ENCODE peak calls at places on chromosome 21, in four cellular contexts. T is mesenchymal stem cell, I is neural progenitor cell, S is fibroblast of lung. E is an unnamed sample.
A peak's percentile ranks its signal among the peaks of the same experiment; 100 is the strongest.

GRCh38 chr21:41796476-41797080 is 29.7 kb upstream of the RIPK4 start:
- DNase-seq in T (no peak), I (no peak), S (no peak), E (no peak)

GRCh38 chr21:42384999-42385398 is 10.9 kb downstream of the TMPRSS3 start:
- DNase-seq in T (no peak), I (no peak), S (no peak), E (no peak)

GRCh38 chr21:43639470-43640178 is 19.7 kb downstream of the HSF2BP start:
- DNase-seq in T (peak; percentile 88), I (no peak), S (peak; percentile 95), E (no peak)

GRCh38 chr21:46054447-46054846 is 43.5 kb upstream of the COL6A2 start:
- DNase-seq in T (no peak), I (peak; percentile 57), S (peak; percentile 55), E (no peak)

GRCh38 chr21:40047993-40048730 is 180.9 kb downstream of the PCP4 start:
- DNase-seq in T (no peak), I (no peak), S (no peak), E (no peak)

GRCh38 chr21:41147096-41147978 is 20.6 kb upstream of the BACE2 start:
- DNase-seq in T (no peak), I (peak; percentile 56), S (no peak), E (no peak)

GRCh38 chr21:28731700-28732321 is 260.9 kb downstream of the LTN1 start:
- DNase-seq in T (no peak), I (no peak), S (no peak), E (no peak)

GRCh38 chr21:41199588-41199987 is 31.6 kb downstream of the BACE2 start:
- DNase-seq in T (no peak), I (no peak), S (no peak), E (no peak)

GRCh38 chr21:46124926-46125845 is 27.3 kb downstream of the COL6A2 start:
- DNase-seq in T (no peak), I (no peak), S (no peak), E (no peak)

GRCh38 chr21:34034369-34035014 is 38.9 kb upstream of the MRPS6 start:
- DNase-seq in T (no peak), I (peak; percentile 23), S (no peak), E (no peak)

GRCh38 chr21:46080171-46081021 is 17.5 kb upstream of the COL6A2 start:
- DNase-seq in T (no peak), I (no peak), S (no peak), E (no peak)

GRCh38 chr21:44867999-44868700 is 5.3 kb downstream of the PTTG1IP start:
- DNase-seq in T (no peak), I (no peak), S (no peak), E (peak; percentile 59)
- H3K27ac ChIP-seq in T (peak overlapping the region; percentile 8), I (no peak overlapping the region), S (peak overlapping the region; percentile 95), E (peak overlapping the region; percentile 64)

GRCh38 chr21:35254006-35254751 is 205.1 kb upstream of the RUNX1 start:
- DNase-seq in T (peak; percentile 32), I (no peak), S (peak; percentile 93), E (no peak)
- H3K4me3 ChIP-seq in T (no peak overlapping the region), I (no peak overlapping the region), S (no peak overlapping the region), E (no peak overlapping the region)

GRCh38 chr21:38220270-38220737 is 36.5 kb upstream of the KCNJ15 start:
- DNase-seq in T (no peak), I (no peak), S (peak; percentile 19), E (no peak)

GRCh38 chr21:38223893-38224540 is 32.8 kb upstream of the KCNJ15 start:
- DNase-seq in T (peak; percentile 16), I (peak; percentile 42), S (peak; percentile 58), E (no peak)

GRCh38 chr21:38221594-38221993 is 35.2 kb upstream of the KCNJ15 start:
- DNase-seq in T (no peak), I (no peak), S (no peak), E (no peak)

DNA sequence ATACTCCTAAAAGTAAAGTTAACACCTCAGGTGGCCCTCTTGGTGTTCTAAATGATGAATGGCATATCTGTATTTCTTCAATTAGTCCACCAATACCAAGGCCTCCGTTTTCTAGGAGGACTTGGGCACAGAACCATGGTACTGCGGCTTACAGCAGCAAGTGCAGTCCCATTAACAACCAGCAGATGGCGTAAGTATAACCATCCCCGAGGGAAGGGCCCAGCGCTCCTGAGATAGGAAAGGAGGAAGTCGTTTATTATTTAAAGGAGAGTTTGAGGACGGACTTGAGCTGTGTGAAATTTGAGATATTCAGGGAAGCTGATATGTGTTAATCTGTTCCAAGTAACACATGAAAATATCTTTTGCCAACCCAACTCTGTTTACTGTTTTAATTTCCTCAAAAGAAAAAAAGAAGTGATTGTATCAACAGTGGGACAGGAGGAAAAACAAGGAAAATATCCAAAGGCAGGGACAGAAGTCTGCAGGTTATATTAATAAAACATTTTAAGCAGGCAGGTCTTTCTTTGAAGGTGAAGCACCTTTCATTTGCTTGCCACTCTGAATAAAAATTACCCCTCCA is 37.7 kb upstream of the KCNJ15 start:
- DNase-seq in T (peak; percentile 75), I (peak; percentile 71), S (peak; percentile 79), E (peak; percentile 9)
- H3K27ac ChIP-seq in T (peak overlapping the region; percentile 20), I (no peak overlapping the region), S (no peak overlapping the region), E (no peak overlapping the region)

GRCh38 chr21:17550671-17551308 is 37.9 kb downstream of the CXADR start:
- DNase-seq in T (no peak), I (no peak), S (peak; percentile 13), E (no peak)
- H3K4me3 ChIP-seq in T (no peak overlapping the region), I (no peak overlapping the region), S (no peak overlapping the region), E (no peak overlapping the region)

GRCh38 chr21:25994758-25995163 is 175.8 kb downstream of the APP start:
- DNase-seq in T (no peak), I (no peak), S (no peak), E (no peak)
- H3K27ac ChIP-seq in T (no peak overlapping the region), I (no peak overlapping the region), S (no peak overlapping the region), E (no peak overlapping the region)

E was measured in effector memory CD4-positive, alpha-beta T cell.